ENCODE peak calls at places on chromosomes 12 and 14, in eight cellular contexts. One of them, this sample, is unnamed. For H3K4me1, the result is how much of the 10 kb centered on the place peaks cover.

GRCh38 chr12:104578453-104578852 is 121.7 kb downstream of the CHST11 start:
- DNase-seq in esophagus squamous epithelium: no peak
- DNase-seq in suprapubic skin: no peak
- DNase-seq in lower lobe of right lung: no peak
- DNase-seq in endodermal cell: peak
- DNase-seq in aorta: no peak
- DNase-seq in hepatocyte: no peak
- DNase-seq in mesendoderm: peak
- DNase-seq in this sample: no peak

GRCh38 chr14:100022772-100023451 is 42.3 kb upstream of the EVL start:
- DNase-seq in esophagus squamous epithelium: no peak
- DNase-seq in suprapubic skin: no peak
- DNase-seq in lower lobe of right lung: no peak
- DNase-seq in endodermal cell: no peak
- DNase-seq in aorta: no peak
- DNase-seq in hepatocyte: peak
- DNase-seq in mesendoderm: no peak
- DNase-seq in this sample: no peak

GRCh38 chr14:65069874-65070709 is 32.2 kb downstream of the MAX start:
- DNase-seq in esophagus squamous epithelium: no peak
- DNase-seq in suprapubic skin: no peak
- DNase-seq in lower lobe of right lung: peak
- DNase-seq in endodermal cell: no peak
- DNase-seq in aorta: no peak
- DNase-seq in hepatocyte: peak
- DNase-seq in mesendoderm: no peak
- DNase-seq in this sample: no peak

GRCh38 chr12:50222275-50222783 is 55.2 kb upstream of the CERS5 start:
- DNase-seq in esophagus squamous epithelium: no peak
- DNase-seq in suprapubic skin: no peak
- DNase-seq in lower lobe of right lung: no peak
- DNase-seq in endodermal cell: peak
- DNase-seq in aorta: peak
- DNase-seq in hepatocyte: peak
- DNase-seq in mesendoderm: peak
- DNase-seq in this sample: no peak

GRCh38 chr14:76926521-76927251 is 100.5 kb downstream of the LRRC74A start:
- DNase-seq in esophagus squamous epithelium: no peak
- DNase-seq in suprapubic skin: no peak
- DNase-seq in lower lobe of right lung: no peak
- DNase-seq in endodermal cell: peak
- DNase-seq in aorta: peak
- DNase-seq in hepatocyte: peak
- DNase-seq in mesendoderm: no peak
- DNase-seq in this sample: peak

GRCh38 chr12:55664826-55665225 is 28.1 kb downstream of the OR10P1 start:
- DNase-seq in esophagus squamous epithelium: no peak
- DNase-seq in suprapubic skin: no peak
- DNase-seq in lower lobe of right lung: no peak
- DNase-seq in endodermal cell: peak
- DNase-seq in aorta: no peak
- DNase-seq in hepatocyte: no peak
- DNase-seq in mesendoderm: no peak
- DNase-seq in this sample: no peak

GRCh38 chr14:20302042-20302761 is 3.5 kb downstream of the TTC5 start:
- DNase-seq in esophagus squamous epithelium: no peak
- DNase-seq in suprapubic skin: no peak
- DNase-seq in lower lobe of right lung: no peak
- DNase-seq in endodermal cell: no peak
- DNase-seq in aorta: no peak
- DNase-seq in hepatocyte: no peak
- DNase-seq in mesendoderm: peak
- DNase-seq in this sample: no peak

GRCh38 chr12:3732901-3733300 is 20.0 kb downstream of the CRACR2A start:
- DNase-seq in esophagus squamous epithelium: no peak
- DNase-seq in suprapubic skin: no peak
- DNase-seq in lower lobe of right lung: peak
- DNase-seq in endodermal cell: no peak
- DNase-seq in aorta: no peak
- DNase-seq in hepatocyte: no peak
- DNase-seq in mesendoderm: no peak
- DNase-seq in this sample: no peak

GRCh38 chr12:109892748-109893147 is 7.3 kb upstream of the TCHP start:
- DNase-seq in esophagus squamous epithelium: no peak
- DNase-seq in suprapubic skin: no peak
- DNase-seq in lower lobe of right lung: no peak
- DNase-seq in endodermal cell: no peak
- DNase-seq in aorta: no peak
- DNase-seq in hepatocyte: no peak
- DNase-seq in mesendoderm: no peak
- DNase-seq in this sample: no peak

GRCh38 chr14:38721822-38722431 is 381.1 kb downstream of the SEC23A start:
- DNase-seq in esophagus squamous epithelium: no peak
- DNase-seq in suprapubic skin: no peak
- DNase-seq in lower lobe of right lung: no peak
- DNase-seq in endodermal cell: peak
- DNase-seq in aorta: peak
- DNase-seq in hepatocyte: peak
- DNase-seq in mesendoderm: peak
- DNase-seq in this sample: peak

GRCh38 chr14:96039633-96040311 is 610 bp downstream of the C14orf132 start:
- DNase-seq in esophagus squamous epithelium: no peak
- DNase-seq in suprapubic skin: no peak
- DNase-seq in lower lobe of right lung: peak
- DNase-seq in endodermal cell: peak
- DNase-seq in aorta: peak
- DNase-seq in hepatocyte: peak
- DNase-seq in mesendoderm: peak
- DNase-seq in this sample: no peak

GRCh38 chr12:24895612-24896011 is 53.3 kb downstream of the BCAT1 start:
- DNase-seq in esophagus squamous epithelium: no peak
- DNase-seq in suprapubic skin: no peak
- DNase-seq in lower lobe of right lung: no peak
- DNase-seq in endodermal cell: no peak
- DNase-seq in aorta: no peak
- DNase-seq in hepatocyte: no peak
- DNase-seq in mesendoderm: no peak
- DNase-seq in this sample: no peak

GRCh38 chr14:99515301-99516155 is 34.3 kb downstream of the CCNK start:
- DNase-seq in esophagus squamous epithelium: no peak
- DNase-seq in suprapubic skin: peak
- DNase-seq in lower lobe of right lung: no peak
- DNase-seq in endodermal cell: no peak
- DNase-seq in aorta: peak
- DNase-seq in hepatocyte: peak
- DNase-seq in mesendoderm: no peak
- DNase-seq in this sample: no peak

GRCh38 chr14:94575730-94576585 is 5.3 kb upstream of the SERPINA5 start:
- DNase-seq in esophagus squamous epithelium: no peak
- DNase-seq in suprapubic skin: no peak
- DNase-seq in lower lobe of right lung: no peak
- DNase-seq in endodermal cell: no peak
- DNase-seq in aorta: no peak
- DNase-seq in hepatocyte: no peak
- DNase-seq in mesendoderm: no peak
- DNase-seq in this sample: no peak

GRCh38 chr12:25242981-25243764 is 7.6 kb downstream of the KRAS start:
- DNase-seq in esophagus squamous epithelium: no peak
- DNase-seq in suprapubic skin: no peak
- DNase-seq in lower lobe of right lung: no peak
- DNase-seq in endodermal cell: no peak
- DNase-seq in aorta: no peak
- DNase-seq in hepatocyte: peak
- DNase-seq in mesendoderm: peak
- DNase-seq in this sample: no peak

GRCh38 chr14:98507269-98507668 is 764.7 kb downstream of the BCL11B start:
- DNase-seq in esophagus squamous epithelium: no peak
- DNase-seq in suprapubic skin: no peak
- DNase-seq in lower lobe of right lung: no peak
- DNase-seq in endodermal cell: no peak
- DNase-seq in aorta: no peak
- DNase-seq in hepatocyte: no peak
- DNase-seq in mesendoderm: no peak
- DNase-seq in this sample: no peak

GRCh38 chr12:113735146-113735545 is 231.0 kb downstream of the RBM19 start:
- DNase-seq in esophagus squamous epithelium: no peak
- DNase-seq in suprapubic skin: no peak
- DNase-seq in lower lobe of right lung: no peak
- DNase-seq in endodermal cell: no peak
- DNase-seq in aorta: no peak
- DNase-seq in hepatocyte: no peak
- DNase-seq in mesendoderm: no peak
- DNase-seq in this sample: no peak

GRCh38 chr12:76611533-76611932 is 52.0 kb upstream of the OSBPL8 start:
- DNase-seq in esophagus squamous epithelium: no peak
- DNase-seq in suprapubic skin: no peak
- DNase-seq in lower lobe of right lung: no peak
- DNase-seq in endodermal cell: no peak
- DNase-seq in aorta: no peak
- DNase-seq in hepatocyte: no peak
- DNase-seq in mesendoderm: no peak
- DNase-seq in this sample: no peak

GRCh38 chr12:57181561-57182155 is 34.2 kb upstream of the LRP1-AS start:
- DNase-seq in esophagus squamous epithelium: no peak
- DNase-seq in suprapubic skin: no peak
- DNase-seq in lower lobe of right lung: no peak
- DNase-seq in endodermal cell: no peak
- DNase-seq in aorta: no peak
- DNase-seq in hepatocyte: no peak
- DNase-seq in mesendoderm: peak
- DNase-seq in this sample: no peak

GRCh38 chr14:22979748-22980392 is 2.5 kb downstream of the AJUBA start:
- DNase-seq in esophagus squamous epithelium: no peak
- DNase-seq in suprapubic skin: peak
- DNase-seq in lower lobe of right lung: no peak
- DNase-seq in endodermal cell: no peak
- DNase-seq in aorta: no peak
- DNase-seq in hepatocyte: no peak
- DNase-seq in mesendoderm: no peak
- DNase-seq in this sample: no peak
- H3K4me1 ChIP-seq in esophagus squamous epithelium: under half
- H3K4me1 ChIP-seq in suprapubic skin: half or more
- H3K4me1 ChIP-seq in lower lobe of right lung: half or more
- H3K4me1 ChIP-seq in endodermal cell: under half
- H3K4me1 ChIP-seq in aorta: under half
- H3K4me1 ChIP-seq in hepatocyte: under half
- H3K4me1 ChIP-seq in mesendoderm: under half
- H3K4me1 ChIP-seq in this sample: under half

DNA sequence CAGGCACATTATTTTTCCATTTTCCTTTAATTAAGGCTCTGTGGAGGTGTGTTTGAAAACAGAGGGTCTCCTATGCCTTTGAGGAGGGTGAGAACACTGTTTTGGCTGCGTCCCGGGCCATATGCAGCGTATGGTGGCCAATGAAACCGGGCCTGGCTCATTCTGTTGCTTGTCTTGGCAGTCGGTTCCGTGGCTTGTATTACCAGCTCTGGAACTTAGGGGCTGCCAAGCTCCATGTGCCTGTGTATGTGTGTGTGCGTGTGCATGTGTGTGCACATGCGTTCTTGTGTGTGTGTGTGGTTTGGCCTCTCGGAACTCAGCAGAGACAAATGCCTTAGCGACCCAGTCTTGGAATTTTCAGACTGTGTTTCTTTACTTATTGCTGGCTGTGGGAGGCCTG is 2.7 kb downstream of the JDP2 start:
- DNase-seq in esophagus squamous epithelium: no peak
- DNase-seq in suprapubic skin: no peak
- DNase-seq in lower lobe of right lung: no peak
- DNase-seq in endodermal cell: no peak
- DNase-seq in aorta: peak
- DNase-seq in hepatocyte: peak
- DNase-seq in mesendoderm: no peak
- DNase-seq in this sample: no peak
- H3K4me3 ChIP-seq in esophagus squamous epithelium: peak
- H3K4me3 ChIP-seq in suprapubic skin: peak
- H3K4me3 ChIP-seq in lower lobe of right lung: peak
- H3K4me3 ChIP-seq in endodermal cell: peak
- H3K4me3 ChIP-seq in aorta: no peak
- H3K4me3 ChIP-seq in hepatocyte: no peak
- H3K4me3 ChIP-seq in mesendoderm: no peak
- H3K4me3 ChIP-seq in this sample: no peak

GRCh38 chr12:52667931-52668330 is 12.3 kb downstream of the KRT1 start:
- DNase-seq in esophagus squamous epithelium: no peak
- DNase-seq in suprapubic skin: no peak
- DNase-seq in lower lobe of right lung: no peak
- DNase-seq in endodermal cell: no peak
- DNase-seq in aorta: no peak
- DNase-seq in hepatocyte: no peak
- DNase-seq in mesendoderm: no peak
- DNase-seq in this sample: no peak
- H3K4me1 ChIP-seq in esophagus squamous epithelium: under half
- H3K4me1 ChIP-seq in suprapubic skin: under half
- H3K4me1 ChIP-seq in lower lobe of right lung: under half
- H3K4me1 ChIP-seq in endodermal cell: under half
- H3K4me1 ChIP-seq in aorta: under half
- H3K4me1 ChIP-seq in hepatocyte: under half
- H3K4me1 ChIP-seq in mesendoderm: under half
- H3K4me1 ChIP-seq in this sample: under half

GRCh38 chr14:72448212-72448611 is 445.7 kb downstream of the DPF3 start:
- DNase-seq in esophagus squamous epithelium: no peak
- DNase-seq in suprapubic skin: no peak
- DNase-seq in lower lobe of right lung: no peak
- DNase-seq in endodermal cell: no peak
- DNase-seq in aorta: no peak
- DNase-seq in hepatocyte: no peak
- DNase-seq in mesendoderm: no peak
- DNase-seq in this sample: no peak

GRCh38 chr14:72443256-72443655 is 450.6 kb downstream of the DPF3 start:
- DNase-seq in esophagus squamous epithelium: no peak
- DNase-seq in suprapubic skin: no peak
- DNase-seq in lower lobe of right lung: no peak
- DNase-seq in endodermal cell: no peak
- DNase-seq in aorta: no peak
- DNase-seq in hepatocyte: no peak
- DNase-seq in mesendoderm: no peak
- DNase-seq in this sample: no peak

GRCh38 chr14:72439707-72440106 is 454.2 kb downstream of the DPF3 start:
- DNase-seq in esophagus squamous epithelium: no peak
- DNase-seq in suprapubic skin: no peak
- DNase-seq in lower lobe of right lung: no peak
- DNase-seq in endodermal cell: no peak
- DNase-seq in aorta: no peak
- DNase-seq in hepatocyte: no peak
- DNase-seq in mesendoderm: no peak
- DNase-seq in this sample: no peak

GRCh38 chr14:72444701-72445100 is 449.2 kb downstream of the DPF3 start:
- DNase-seq in esophagus squamous epithelium: no peak
- DNase-seq in suprapubic skin: no peak
- DNase-seq in lower lobe of right lung: no peak
- DNase-seq in endodermal cell: no peak
- DNase-seq in aorta: no peak
- DNase-seq in hepatocyte: no peak
- DNase-seq in mesendoderm: no peak
- DNase-seq in this sample: no peak

DNA sequence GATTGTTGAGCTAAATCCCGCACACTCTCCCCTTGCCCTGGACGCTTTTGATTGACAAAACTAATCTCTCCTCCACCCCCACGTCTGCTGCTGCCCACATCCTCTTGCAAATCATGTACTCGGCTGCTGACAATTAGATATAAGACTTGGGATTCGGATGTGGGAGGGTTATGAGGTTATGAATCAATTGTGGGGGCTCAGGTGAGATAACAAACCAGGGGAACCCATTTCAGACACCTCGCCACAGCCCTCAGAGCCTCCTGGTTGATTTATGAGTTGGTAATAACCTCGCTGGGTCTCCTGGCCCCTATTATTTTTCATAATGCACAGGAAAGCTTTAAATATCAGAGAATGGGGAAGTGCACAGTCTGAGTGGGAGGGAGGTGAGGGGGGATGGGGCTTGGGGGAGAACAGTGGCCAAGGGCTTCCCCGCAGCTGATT is 449.9 kb downstream of the DPF3 start:
- DNase-seq in esophagus squamous epithelium: no peak
- DNase-seq in suprapubic skin: no peak
- DNase-seq in lower lobe of right lung: no peak
- DNase-seq in endodermal cell: no peak
- DNase-seq in aorta: no peak
- DNase-seq in hepatocyte: no peak
- DNase-seq in mesendoderm: no peak
- DNase-seq in this sample: peak
- H3K4me3 ChIP-seq in esophagus squamous epithelium: no peak
- H3K4me3 ChIP-seq in suprapubic skin: no peak
- H3K4me3 ChIP-seq in lower lobe of right lung: no peak
- H3K4me3 ChIP-seq in endodermal cell: no peak
- H3K4me3 ChIP-seq in aorta: no peak
- H3K4me3 ChIP-seq in hepatocyte: no peak
- H3K4me3 ChIP-seq in mesendoderm: no peak
- H3K4me3 ChIP-seq in this sample: no peak